ENCODE peak calls at places on chromosomes 13 and 19, in six cellular contexts. K, Y, P, U, D and F are unnamed samples.

GRCh38 chr13:109780880-109781383 is 5.5 kb downstream of the IRS2 start:
- DNase-seq in D (no peak), Y (no peak), K (no peak), P (peak), U (no peak), F (no peak)

GRCh38 chr19:7272856-7273578 is 21.2 kb downstream of the INSR start:
- DNase-seq in Y (no peak), K (no peak), P (no peak), U (no peak), D (no peak), F (no peak)

GRCh38 chr13:40345654-40346372 is 320.6 kb downstream of the FOXO1 start:
- DNase-seq in K (no peak), D (no peak), Y (no peak), P (no peak), U (no peak), F (peak)

GRCh38 chr19:32675720-32676185 is at the start of gene RGS9BP:
- DNase-seq in Y (no peak), U (peak), K (peak), P (peak), D (peak), F (peak)

GRCh38 chr19:43570174-43570791 is 5.0 kb downstream of the XRCC1 start:
- DNase-seq in Y (peak), P (no peak), U (no peak), D (no peak), K (no peak), F (no peak)

GRCh38 chr13:98467263-98467985 is 109.5 kb downstream of the STK24 start:
- DNase-seq in U (no peak), K (no peak), Y (no peak), P (no peak), D (no peak), F (peak)

GRCh38 chr19:48487944-48488343 is 18.8 kb downstream of the CYTH2 start:
- DNase-seq in Y (peak), P (peak), U (peak), K (no peak), D (no peak), F (peak)

GRCh38 chr13:34469212-34469983 is 472.7 kb upstream of the NBEA start:
- DNase-seq in U (peak), P (no peak), Y (peak), D (peak), K (no peak), F (no peak)

GRCh38 chr13:90395846-90396245 is 951.6 kb upstream of the MIR17HG start:
- DNase-seq in K (no peak), P (no peak), D (no peak), Y (no peak), U (no peak), F (no peak)

GRCh38 chr13:18995259-18995873 is 186.3 kb downstream of the TUBA3C start:
- DNase-seq in Y (no peak), D (no peak), P (peak), K (no peak), U (no peak), F (no peak)

GRCh38 chr19:33064117-33064777 is 441 bp downstream of the RHPN2 start:
- DNase-seq in P (no peak), K (no peak), U (peak), Y (no peak), D (peak), F (no peak)

GRCh38 chr19:7914598-7915045 is at the start of gene TGFBR3L:
- DNase-seq in P (no peak), U (no peak), K (no peak), D (no peak), Y (no peak), F (no peak)

GRCh38 chr13:105897575-105897974 is 637.9 kb downstream of the EFNB2 start:
- DNase-seq in K (no peak), Y (no peak), U (no peak), D (no peak), P (no peak), F (no peak)

GRCh38 chr13:67101730-67102467 is 128.2 kb downstream of the PCDH9 start:
- DNase-seq in U (no peak), K (no peak), P (no peak), D (peak), Y (no peak), F (no peak)

GRCh38 chr13:20124303-20124702 is 36.5 kb downstream of the GJA3 start:
- DNase-seq in D (no peak), Y (no peak), U (no peak), K (no peak), P (no peak), F (no peak)

GRCh38 chr19:21402303-21402985 is 5.5 kb downstream of the ZNF493 start:
- DNase-seq in Y (no peak), P (no peak), U (no peak), K (no peak), D (no peak), F (no peak)

GRCh38 chr19:18304194-18304495 is 18.7 kb downstream of the LSM4 start:
- DNase-seq in U (no peak), Y (no peak), K (no peak), P (peak), D (no peak), F (no peak)

GRCh38 chr13:41541142-41541938 is 84.0 kb downstream of the RGCC start:
- DNase-seq in K (no peak), U (no peak), D (no peak), Y (no peak), P (no peak), F (no peak)
- H3K27ac ChIP-seq in K (no peak), U (no peak), D (no peak), Y (no peak), P (no peak), F (no peak)

DNA sequence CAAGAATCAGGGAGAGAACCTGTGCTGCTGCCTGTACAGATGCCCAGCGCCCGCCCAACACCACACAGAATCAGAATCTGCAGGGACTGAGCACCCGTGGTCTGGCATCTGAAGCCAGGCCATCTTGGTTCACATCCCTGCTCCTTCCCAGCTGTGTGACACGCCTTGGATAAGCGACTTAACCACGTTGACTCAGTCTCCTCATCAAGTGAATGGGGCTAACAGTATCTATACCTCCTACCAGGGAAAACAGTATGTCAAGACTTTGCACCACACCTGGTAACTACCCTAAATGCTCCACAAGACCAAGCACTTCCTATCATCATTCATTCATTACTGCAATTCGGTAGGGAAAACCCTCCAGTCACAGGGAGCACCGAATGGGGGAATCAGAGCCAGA is 1.2 kb downstream of the RANBP3 start:
- DNase-seq in Y (no peak), K (no peak), U (no peak), P (no peak), D (no peak), F (no peak)
- H3K27ac ChIP-seq in Y (no peak), K (peak), U (peak), P (peak), D (peak), F (no peak)

GRCh38 chr19:23401086-23401485 is 5.8 kb upstream of the ZNF91 start:
- DNase-seq in D (no peak), P (no peak), K (no peak), U (no peak), Y (no peak), F (peak)
- H3K27ac ChIP-seq in D (peak), P (no peak), K (no peak), U (no peak), Y (no peak), F (no peak)

GRCh38 chr19:5520501-5520900 is 47.3 kb downstream of the TINCR start:
- DNase-seq in U (no peak), K (no peak), P (no peak), D (no peak), Y (no peak), F (no peak)

GRCh38 chr19:5514001-5514400 is 53.8 kb downstream of the TINCR start:
- DNase-seq in P (no peak), D (no peak), U (no peak), Y (no peak), K (no peak), F (no peak)

GRCh38 chr19:5519076-5519475 is 48.7 kb downstream of the TINCR start:
- DNase-seq in D (no peak), U (no peak), P (no peak), K (no peak), Y (no peak), F (no peak)

DNA sequence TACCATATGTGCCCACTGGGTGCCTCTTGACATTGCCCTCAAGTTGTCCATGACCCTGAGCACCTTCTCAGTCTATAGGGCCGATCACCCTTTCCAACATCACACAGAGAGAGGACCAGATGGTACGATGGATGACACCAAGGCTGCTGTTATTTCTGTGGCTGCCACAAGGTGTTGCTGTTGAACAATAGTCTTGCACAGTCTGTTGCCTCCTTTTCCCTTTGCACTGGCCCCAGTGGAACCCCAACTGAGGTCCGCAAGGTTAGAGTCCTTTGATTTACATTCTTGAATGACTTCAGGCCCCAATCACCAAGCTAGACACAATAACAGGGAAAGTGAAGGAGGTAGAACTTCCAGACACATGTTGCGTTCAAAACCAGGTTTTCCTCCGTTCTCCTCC is 52.0 kb downstream of the TINCR start:
- DNase-seq in U (peak), D (no peak), K (no peak), P (no peak), Y (no peak), F (no peak)
- H3K27ac ChIP-seq in U (no peak), D (no peak), K (no peak), P (no peak), Y (no peak), F (no peak)

GRCh38 chr19:41529484-41530183 is 46.3 kb upstream of the CEACAM21 start:
- DNase-seq in Y (no peak), U (no peak), K (no peak), D (no peak), P (no peak), F (no peak)

GRCh38 chr19:41530184-41530534 is 45.8 kb upstream of the CEACAM21 start:
- DNase-seq in U (no peak), Y (no peak), D (no peak), P (no peak), K (no peak), F (no peak)

GRCh38 chr19:41532526-41532925 is 43.4 kb upstream of the CEACAM21 start:
- DNase-seq in K (no peak), U (no peak), Y (no peak), D (no peak), P (no peak), F (no peak)

GRCh38 chr19:41531438-41532311 is 44.3 kb upstream of the CEACAM21 start:
- DNase-seq in U (peak), D (no peak), P (peak), K (peak), Y (no peak), F (peak)

DNA sequence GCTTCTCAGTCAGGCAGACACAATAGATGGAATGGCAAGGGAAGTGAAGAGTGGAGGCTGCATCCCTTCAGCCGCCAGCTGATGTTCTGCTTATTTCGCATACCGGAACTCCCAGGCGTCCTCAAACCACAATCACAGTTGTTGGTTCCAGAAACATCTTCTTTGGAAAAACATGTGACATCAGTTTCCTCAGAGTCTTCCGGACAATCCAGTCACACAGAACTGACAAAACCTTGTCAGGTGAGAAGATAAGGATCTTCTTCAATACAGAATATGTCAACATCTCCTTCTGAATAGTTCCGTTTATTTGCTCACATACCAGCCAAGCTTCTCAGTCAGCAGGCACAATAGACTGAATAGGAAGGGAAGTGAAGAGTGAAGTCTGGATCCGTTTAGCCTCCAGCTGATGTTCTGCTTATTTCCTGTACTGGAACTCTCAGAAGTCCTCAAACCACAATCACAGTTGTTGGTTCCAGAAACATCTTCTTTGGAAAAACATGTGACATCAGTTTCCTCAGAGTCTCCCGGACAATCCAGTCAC is 45.1 kb upstream of the CEACAM21 start:
- DNase-seq in Y (no peak), U (no peak), P (no peak), K (no peak), D (no peak), F (no peak)
- H3K27ac ChIP-seq in Y (no peak), U (no peak), P (peak), K (peak), D (no peak), F (no peak)

GRCh38 chr19:36837525-36837901 is 674 bp downstream of the ZNF790 start:
- DNase-seq in P (no peak), U (no peak), D (peak), K (no peak), Y (no peak), F (no peak)
- H3K27ac ChIP-seq in P (peak), U (no peak), D (peak), K (peak), Y (peak), F (peak)

GRCh38 chr13:77580748-77581147 is 45.2 kb downstream of the SCEL start:
- DNase-seq in D (no peak), U (no peak), P (no peak), K (no peak), Y (no peak), F (no peak)

GRCh38 chr13:77583551-77583950 is 48.0 kb downstream of the SCEL start:
- DNase-seq in D (no peak), Y (no peak), K (no peak), U (no peak), P (no peak), F (no peak)

GRCh38 chr13:77579971-77580370 is 44.5 kb downstream of the SCEL start:
- DNase-seq in K (no peak), Y (no peak), U (no peak), D (no peak), P (no peak), F (no peak)

GRCh38 chr13:77584111-77584510 is 48.6 kb downstream of the SCEL start:
- DNase-seq in U (no peak), K (no peak), D (no peak), P (no peak), Y (peak), F (no peak)
- H3K27ac ChIP-seq in U (no peak), K (no peak), D (no peak), P (no peak), Y (peak), F (no peak)

DNA sequence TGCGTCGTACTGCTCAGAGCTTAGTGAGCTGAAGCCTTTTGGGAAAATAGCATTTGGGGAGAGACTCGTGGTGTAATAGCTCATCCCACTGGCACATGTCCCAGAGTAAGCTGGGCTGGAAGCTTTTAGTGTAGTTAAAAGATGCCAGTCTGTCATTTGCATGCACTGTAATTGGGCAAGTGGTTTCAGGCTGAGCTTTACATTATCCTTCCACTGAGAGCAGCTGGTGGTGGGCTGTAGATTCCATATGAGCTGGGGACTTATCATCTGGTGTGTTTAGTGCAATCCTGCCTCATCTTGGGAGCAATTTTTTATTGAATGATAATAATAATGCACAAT is 69.9 kb downstream of the LRCH1 start:
- DNase-seq in D (peak), U (no peak), Y (no peak), P (no peak), K (no peak), F (no peak)
- H3K27ac ChIP-seq in D (no peak), U (peak), Y (no peak), P (no peak), K (no peak), F (no peak)